ENCODE peak calls at places on chromosomes 13 and 19, in four cellular contexts. One of them, this sample, is unnamed.

GRCh38 chr19:35114656-35115537 is 726 bp upstream of the FXYD3 start:
- DNase-seq in PC-3: peak
- DNase-seq in heart right ventricle: peak
- DNase-seq in body of pancreas: peak
- DNase-seq in this sample: no peak

GRCh38 chr19:40829205-40829604 is 21.0 kb downstream of the CYP2A6 start:
- DNase-seq in PC-3: no peak
- DNase-seq in heart right ventricle: no peak
- DNase-seq in body of pancreas: no peak
- DNase-seq in this sample: no peak

GRCh38 chr13:40586886-40587285 is 79.6 kb downstream of the FOXO1 start:
- DNase-seq in PC-3: no peak
- DNase-seq in heart right ventricle: no peak
- DNase-seq in body of pancreas: no peak
- DNase-seq in this sample: no peak

GRCh38 chr13:93289047-93289446 is 62.4 kb downstream of the GPC6 start:
- DNase-seq in PC-3: no peak
- DNase-seq in heart right ventricle: no peak
- DNase-seq in body of pancreas: no peak
- DNase-seq in this sample: no peak

GRCh38 chr13:97122381-97122996 is 99.6 kb upstream of the MBNL2 start:
- DNase-seq in PC-3: peak
- DNase-seq in heart right ventricle: no peak
- DNase-seq in body of pancreas: no peak
- DNase-seq in this sample: no peak

GRCh38 chr13:48398450-48399095 is 14.3 kb downstream of the LPAR6 start:
- DNase-seq in PC-3: no peak
- DNase-seq in heart right ventricle: no peak
- DNase-seq in body of pancreas: no peak
- DNase-seq in this sample: no peak

GRCh38 chr13:42757678-42758420 is 23.5 kb upstream of the FAM216B start:
- DNase-seq in PC-3: no peak
- DNase-seq in heart right ventricle: no peak
- DNase-seq in body of pancreas: no peak
- DNase-seq in this sample: no peak

GRCh38 chr13:31859546-31859945 is 120.2 kb downstream of the RXFP2 start:
- DNase-seq in PC-3: no peak
- DNase-seq in heart right ventricle: no peak
- DNase-seq in body of pancreas: no peak
- DNase-seq in this sample: no peak

GRCh38 chr19:54168174-54168917 is 4.6 kb downstream of the TMC4 start:
- DNase-seq in PC-3: peak
- DNase-seq in heart right ventricle: peak
- DNase-seq in body of pancreas: peak
- DNase-seq in this sample: peak

GRCh38 chr19:6754653-6755463 is 12.4 kb downstream of the SH2D3A start:
- DNase-seq in PC-3: no peak
- DNase-seq in heart right ventricle: no peak
- DNase-seq in body of pancreas: no peak
- DNase-seq in this sample: peak

GRCh38 chr13:78719367-78719766 is 60.4 kb upstream of the OBI1 start:
- DNase-seq in PC-3: no peak
- DNase-seq in heart right ventricle: no peak
- DNase-seq in body of pancreas: no peak
- DNase-seq in this sample: no peak

DNA sequence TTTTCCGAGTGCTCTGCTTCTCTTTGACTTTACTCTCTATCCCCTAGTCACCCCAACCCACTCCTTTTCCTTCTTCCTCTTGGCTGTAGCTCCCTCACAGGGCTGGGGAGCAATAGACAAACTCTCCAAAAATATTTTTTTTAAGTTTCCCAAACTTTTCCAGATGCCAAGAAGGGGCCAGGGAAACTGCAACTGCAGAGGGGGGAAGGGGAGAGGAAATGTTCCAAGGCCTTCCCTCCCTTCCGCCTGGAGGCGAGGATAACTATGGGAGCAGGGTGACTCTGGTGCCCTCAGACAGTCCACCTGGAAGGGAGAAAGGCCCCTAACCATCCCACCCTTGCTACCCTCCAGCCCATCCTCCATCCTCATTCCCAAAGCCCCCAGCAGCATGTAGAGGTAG is 49.4 kb downstream of the LYL1 start:
- DNase-seq in PC-3: no peak
- DNase-seq in heart right ventricle: no peak
- DNase-seq in body of pancreas: no peak
- DNase-seq in this sample: no peak
- H3K4me3 ChIP-seq in PC-3: no peak
- H3K4me3 ChIP-seq in heart right ventricle: no peak
- H3K4me3 ChIP-seq in body of pancreas: no peak
- H3K4me3 ChIP-seq in this sample: no peak

DNA sequence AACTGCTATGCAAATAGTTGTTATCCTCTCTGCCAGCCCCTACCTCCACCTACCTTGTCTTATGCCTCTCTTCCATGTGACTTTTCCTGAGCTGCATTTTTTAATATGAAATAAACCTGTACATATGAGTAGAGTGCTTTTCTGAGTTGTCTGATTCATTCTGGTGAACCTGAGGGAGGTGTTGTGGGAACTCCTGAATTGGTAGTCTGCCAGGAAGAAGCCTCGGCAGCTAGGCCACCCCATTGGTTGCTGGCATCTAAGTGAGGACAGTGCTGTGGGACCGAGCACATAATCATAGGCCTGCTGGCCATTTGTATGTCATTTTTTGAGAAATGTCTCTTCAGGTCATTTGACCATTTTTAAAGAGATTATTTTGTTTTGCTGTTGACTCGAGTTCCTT is 1146.8 kb downstream of the UQCRFS1 start:
- DNase-seq in PC-3: no peak
- DNase-seq in heart right ventricle: no peak
- DNase-seq in body of pancreas: no peak
- DNase-seq in this sample: no peak
- H3K4me3 ChIP-seq in PC-3: no peak
- H3K4me3 ChIP-seq in heart right ventricle: no peak
- H3K4me3 ChIP-seq in body of pancreas: no peak
- H3K4me3 ChIP-seq in this sample: no peak

GRCh38 chr19:2199861-2200623 is 36.1 kb downstream of the PLEKHJ1 start:
- DNase-seq in PC-3: no peak
- DNase-seq in heart right ventricle: no peak
- DNase-seq in body of pancreas: no peak
- DNase-seq in this sample: no peak
- H3K4me3 ChIP-seq in PC-3: no peak
- H3K4me3 ChIP-seq in heart right ventricle: no peak
- H3K4me3 ChIP-seq in body of pancreas: no peak
- H3K4me3 ChIP-seq in this sample: no peak

GRCh38 chr19:14441041-14441938 is 8.2 kb downstream of the PKN1 start:
- DNase-seq in PC-3: no peak
- DNase-seq in heart right ventricle: no peak
- DNase-seq in body of pancreas: no peak
- DNase-seq in this sample: no peak
- H3K4me3 ChIP-seq in PC-3: no peak
- H3K4me3 ChIP-seq in heart right ventricle: peak
- H3K4me3 ChIP-seq in body of pancreas: no peak
- H3K4me3 ChIP-seq in this sample: no peak

GRCh38 chr19:677601-678380 is 1.6 kb downstream of the FSTL3 start:
- DNase-seq in PC-3: peak
- DNase-seq in heart right ventricle: no peak
- DNase-seq in body of pancreas: peak
- DNase-seq in this sample: no peak
- H3K4me3 ChIP-seq in PC-3: peak
- H3K4me3 ChIP-seq in heart right ventricle: peak
- H3K4me3 ChIP-seq in body of pancreas: no peak
- H3K4me3 ChIP-seq in this sample: no peak

GRCh38 chr13:45257638-45258338 is 56.9 kb upstream of the KCTD4 start:
- DNase-seq in PC-3: peak
- DNase-seq in heart right ventricle: no peak
- DNase-seq in body of pancreas: no peak
- DNase-seq in this sample: no peak
- H3K4me3 ChIP-seq in PC-3: no peak
- H3K4me3 ChIP-seq in heart right ventricle: no peak
- H3K4me3 ChIP-seq in body of pancreas: no peak
- H3K4me3 ChIP-seq in this sample: no peak

GRCh38 chr13:77318741-77319140 is 8.2 kb downstream of the MYCBP2 start:
- DNase-seq in PC-3: no peak
- DNase-seq in heart right ventricle: no peak
- DNase-seq in body of pancreas: no peak
- DNase-seq in this sample: no peak
- H3K4me3 ChIP-seq in PC-3: no peak
- H3K4me3 ChIP-seq in heart right ventricle: no peak
- H3K4me3 ChIP-seq in body of pancreas: no peak
- H3K4me3 ChIP-seq in this sample: no peak

This sample was measured in right lobe of liver.